ENCODE peak calls at places on chromosomes 12 and 14, in ten cellular contexts. F is GM12892, E is erythroblast, S is SIG-M5, D is ovary, B is GM23248, P is dorsolateral prefrontal cortex, W is ecto neural progenitor cell, C is NCI-H1092 treated with DMSO at 0.1 percent for 48 hours, M is left ventricle myocardium superior. I is an unnamed sample.
A peak's percentile ranks its signal among the peaks of the same experiment; 100 is the strongest.

GRCh38 chr12:67692135-67692534 is 43.6 kb downstream of the DYRK2 start:
- DNase-seq in C (no peak), P (no peak), S (no peak), E (no peak), F (no peak), B (no peak), M (no peak), D (no peak), W (no peak), I (no peak)

GRCh38 chr12:64806593-64806992 is 17.9 kb upstream of the TBC1D30 start:
- DNase-seq in B (peak; percentile 55), F (no peak), D (no peak), C (no peak), P (no peak), S (no peak), E (no peak), W (no peak), M (no peak), I (no peak)

GRCh38 chr14:88985654-88986053 is 161.2 kb downstream of the TTC8 start:
- DNase-seq in E (no peak), W (no peak), M (no peak), D (no peak), B (no peak), C (no peak), P (no peak), S (no peak), F (no peak), I (no peak)

GRCh38 chr12:6821674-6822433 is at the start of gene GPR162:
- DNase-seq in P (peak; percentile 45), M (peak; percentile 79), F (peak; percentile 10), E (no peak), C (peak; percentile 77), W (peak; percentile 95), D (peak; percentile 72), S (no peak), B (peak; percentile 61), I (no peak)

GRCh38 chr14:36057452-36058142 is 118.9 kb downstream of the PTCSC3 start:
- DNase-seq in M (no peak), D (no peak), B (no peak), P (no peak), W (no peak), S (no peak), E (no peak), F (no peak), C (no peak), I (no peak)

GRCh38 chr14:20624495-20625070 is 16.9 kb downstream of the OR6S1 start:
- DNase-seq in P (no peak), W (peak; percentile 72), D (peak; percentile 46), F (no peak), M (peak; percentile 60), S (peak; percentile 54), B (peak; percentile 89), C (no peak), E (peak; percentile 82), I (no peak)

GRCh38 chr12:67002711-67003110 is 266.4 kb upstream of the CAND1 start:
- DNase-seq in C (peak; percentile 32), P (no peak), D (no peak), E (no peak), B (no peak), W (no peak), S (no peak), F (no peak), M (no peak), I (no peak)

GRCh38 chr14:81676879-81677278 is 143.2 kb upstream of the SEL1L start:
- DNase-seq in D (no peak), S (no peak), C (no peak), M (no peak), W (no peak), F (no peak), P (no peak), B (no peak), E (no peak), I (no peak)

GRCh38 chr14:92675421-92675820 is 73.0 kb downstream of the LGMN start:
- DNase-seq in M (no peak), B (no peak), D (no peak), S (no peak), W (no peak), E (no peak), F (no peak), P (no peak), C (no peak), I (no peak)

GRCh38 chr12:57621497-57622292 is 10.5 kb downstream of the ARHGEF25 start:
- DNase-seq in B (peak; percentile 61), M (peak; percentile 83), F (peak; percentile 76), S (no peak), P (peak; percentile 62), W (peak; percentile 90), C (peak; percentile 17), D (peak; percentile 75), E (peak; percentile 55), I (peak; percentile 92)

GRCh38 chr14:30211326-30211725 is 283.7 kb upstream of the PRKD1 start:
- DNase-seq in D (no peak), S (no peak), C (no peak), W (no peak), B (peak; percentile 52), F (no peak), M (no peak), E (no peak), P (no peak), I (no peak)

GRCh38 chr14:77125275-77126073 is 16.1 kb downstream of the ZDHHC22 start:
- DNase-seq in P (no peak), D (no peak), E (no peak), W (peak; percentile 58), C (peak; percentile 42), M (no peak), S (no peak), F (no peak), B (no peak), I (no peak)

GRCh38 chr12:6570264-6570887 is 2.3 kb upstream of the NOP2 start:
- DNase-seq in B (peak; percentile 57), E (peak; percentile 64), P (no peak), S (no peak), M (peak; percentile 66), W (peak; percentile 79), D (peak; percentile 44), C (peak; percentile 8), F (no peak), I (no peak)

GRCh38 chr12:64583395-64584172 is 26.7 kb upstream of the RASSF3 start:
- DNase-seq in M (no peak), F (no peak), P (no peak), W (no peak), S (no peak), B (peak; percentile 37), E (no peak), C (no peak), D (no peak), I (no peak)

GRCh38 chr14:63174760-63175191 is 29.5 kb upstream of the RHOJ start:
- DNase-seq in M (no peak), S (no peak), D (no peak), P (no peak), W (no peak), E (peak; percentile 2), B (peak; percentile 74), C (peak; percentile 81), F (no peak), I (no peak)

GRCh38 chr14:98350213-98350612 is 921.8 kb downstream of the BCL11B start:
- DNase-seq in C (no peak), W (no peak), B (no peak), P (no peak), D (no peak), M (no peak), E (no peak), S (no peak), F (no peak), I (no peak)